ENCODE peak calls at places on chromosomes 2 and 18, in four cellular contexts. One of them, this sample, is unnamed.
A peak's percentile ranks its signal among the peaks of the same experiment; 100 is the strongest.

GRCh38 chr2:145000376-145000775 is 480.5 kb upstream of the ZEB2 start:
- DNase-seq in tibial nerve: no peak
- DNase-seq in cardiac muscle cell: no peak
- DNase-seq in CD4-positive, CD25-positive, alpha-beta regulatory T cell: no peak
- DNase-seq in this sample: no peak

GRCh38 chr18:7568426-7568825 is 1.3 kb downstream of the PTPRM start:
- DNase-seq in tibial nerve: no peak
- DNase-seq in cardiac muscle cell: peak; percentile 84
- DNase-seq in CD4-positive, CD25-positive, alpha-beta regulatory T cell: no peak
- DNase-seq in this sample: no peak

GRCh38 chr2:235568431-235568830 is 74.6 kb downstream of the AGAP1 start:
- DNase-seq in tibial nerve: no peak
- DNase-seq in cardiac muscle cell: no peak
- DNase-seq in CD4-positive, CD25-positive, alpha-beta regulatory T cell: no peak
- DNase-seq in this sample: no peak

GRCh38 chr18:63318882-63319382 is 637 bp downstream of the BCL2 start:
- DNase-seq in tibial nerve: no peak
- DNase-seq in cardiac muscle cell: no peak
- DNase-seq in CD4-positive, CD25-positive, alpha-beta regulatory T cell: no peak
- DNase-seq in this sample: no peak

GRCh38 chr2:174004900-174005605 is 39.9 kb upstream of the SP3 start:
- DNase-seq in tibial nerve: no peak
- DNase-seq in cardiac muscle cell: no peak
- DNase-seq in CD4-positive, CD25-positive, alpha-beta regulatory T cell: no peak
- DNase-seq in this sample: no peak

GRCh38 chr2:66578067-66578852 is 143.3 kb downstream of the MEIS1 start:
- DNase-seq in tibial nerve: no peak
- DNase-seq in cardiac muscle cell: peak; percentile 53
- DNase-seq in CD4-positive, CD25-positive, alpha-beta regulatory T cell: no peak
- DNase-seq in this sample: no peak

GRCh38 chr18:31490387-31490786 is 7.6 kb upstream of the DSG2 start:
- DNase-seq in tibial nerve: no peak
- DNase-seq in cardiac muscle cell: no peak
- DNase-seq in CD4-positive, CD25-positive, alpha-beta regulatory T cell: no peak
- DNase-seq in this sample: no peak

GRCh38 chr2:199851886-199852285 is 894 bp upstream of the FTCDNL1 start:
- DNase-seq in tibial nerve: no peak
- DNase-seq in cardiac muscle cell: no peak
- DNase-seq in CD4-positive, CD25-positive, alpha-beta regulatory T cell: no peak
- DNase-seq in this sample: no peak

GRCh38 chr18:55047546-55047945 is 88.3 kb upstream of the CCDC68 start:
- DNase-seq in tibial nerve: no peak
- DNase-seq in cardiac muscle cell: peak; percentile 65
- DNase-seq in CD4-positive, CD25-positive, alpha-beta regulatory T cell: no peak
- DNase-seq in this sample: no peak

GRCh38 chr18:6022840-6023239 is 127.5 kb upstream of the TMEM200C start:
- DNase-seq in tibial nerve: no peak
- DNase-seq in cardiac muscle cell: no peak
- DNase-seq in CD4-positive, CD25-positive, alpha-beta regulatory T cell: no peak
- DNase-seq in this sample: peak; percentile 7

GRCh38 chr18:12391487-12392136 is 14.6 kb upstream of the AFG3L2 start:
- DNase-seq in tibial nerve: no peak
- DNase-seq in cardiac muscle cell: peak; percentile 80
- DNase-seq in CD4-positive, CD25-positive, alpha-beta regulatory T cell: no peak
- DNase-seq in this sample: no peak

GRCh38 chr2:161427413-161428239 is 11.5 kb downstream of the TBR1 start:
- DNase-seq in tibial nerve: no peak
- DNase-seq in cardiac muscle cell: no peak
- DNase-seq in CD4-positive, CD25-positive, alpha-beta regulatory T cell: no peak
- DNase-seq in this sample: no peak

GRCh38 chr2:23502096-23502495 is 117.1 kb downstream of the KLHL29 start:
- DNase-seq in tibial nerve: no peak
- DNase-seq in cardiac muscle cell: no peak
- DNase-seq in CD4-positive, CD25-positive, alpha-beta regulatory T cell: no peak
- DNase-seq in this sample: no peak

GRCh38 chr2:182929972-182930371 is 63.5 kb upstream of the FRZB start:
- DNase-seq in tibial nerve: no peak
- DNase-seq in cardiac muscle cell: no peak
- DNase-seq in CD4-positive, CD25-positive, alpha-beta regulatory T cell: no peak
- DNase-seq in this sample: no peak

GRCh38 chr18:62318613-62319012 is 6.5 kb upstream of the TNFRSF11A start:
- DNase-seq in tibial nerve: no peak
- DNase-seq in cardiac muscle cell: no peak
- DNase-seq in CD4-positive, CD25-positive, alpha-beta regulatory T cell: no peak
- DNase-seq in this sample: no peak

GRCh38 chr2:198004173-198004572 is 199.8 kb downstream of the PLCL1 start:
- DNase-seq in tibial nerve: no peak
- DNase-seq in cardiac muscle cell: no peak
- DNase-seq in CD4-positive, CD25-positive, alpha-beta regulatory T cell: no peak
- DNase-seq in this sample: no peak

GRCh38 chr2:101724113-101724450 is 26.6 kb downstream of the MAP4K4 start:
- DNase-seq in tibial nerve: no peak
- DNase-seq in cardiac muscle cell: no peak
- DNase-seq in CD4-positive, CD25-positive, alpha-beta regulatory T cell: no peak
- DNase-seq in this sample: no peak

GRCh38 chr2:106695919-106696318 is 190.0 kb downstream of the ST6GAL2 start:
- DNase-seq in tibial nerve: no peak
- DNase-seq in cardiac muscle cell: no peak
- DNase-seq in CD4-positive, CD25-positive, alpha-beta regulatory T cell: no peak
- DNase-seq in this sample: no peak

GRCh38 chr18:37330173-37330572 is 235.4 kb downstream of the CELF4 start:
- DNase-seq in tibial nerve: no peak
- DNase-seq in cardiac muscle cell: no peak
- DNase-seq in CD4-positive, CD25-positive, alpha-beta regulatory T cell: no peak
- DNase-seq in this sample: no peak

GRCh38 chr2:177253704-177254103 is 10.8 kb downstream of the NFE2L2 start:
- DNase-seq in tibial nerve: no peak
- DNase-seq in cardiac muscle cell: no peak
- DNase-seq in CD4-positive, CD25-positive, alpha-beta regulatory T cell: no peak
- DNase-seq in this sample: no peak

GRCh38 chr2:70527447-70528080 is 26.1 kb downstream of the TGFA start:
- DNase-seq in tibial nerve: no peak
- DNase-seq in cardiac muscle cell: no peak
- DNase-seq in CD4-positive, CD25-positive, alpha-beta regulatory T cell: no peak
- DNase-seq in this sample: no peak

GRCh38 chr2:157486596-157487270 is 42.8 kb upstream of the CYTIP start:
- DNase-seq in tibial nerve: no peak
- DNase-seq in cardiac muscle cell: no peak
- DNase-seq in CD4-positive, CD25-positive, alpha-beta regulatory T cell: no peak
- DNase-seq in this sample: no peak

GRCh38 chr2:35614640-35615039 is 740.9 kb upstream of the CRIM1 start:
- DNase-seq in tibial nerve: no peak
- DNase-seq in cardiac muscle cell: no peak
- DNase-seq in CD4-positive, CD25-positive, alpha-beta regulatory T cell: no peak
- DNase-seq in this sample: no peak

GRCh38 chr2:114614599-114614998 is 172.2 kb downstream of the DPP10 start:
- DNase-seq in tibial nerve: no peak
- DNase-seq in cardiac muscle cell: no peak
- DNase-seq in CD4-positive, CD25-positive, alpha-beta regulatory T cell: no peak
- DNase-seq in this sample: no peak

GRCh38 chr2:44902767-44903166 is 38.7 kb upstream of the SIX3 start:
- DNase-seq in tibial nerve: no peak
- DNase-seq in cardiac muscle cell: no peak
- DNase-seq in CD4-positive, CD25-positive, alpha-beta regulatory T cell: no peak
- DNase-seq in this sample: no peak

GRCh38 chr2:179096090-179096489 is 46.2 kb upstream of the CCDC141 start:
- DNase-seq in tibial nerve: no peak
- DNase-seq in cardiac muscle cell: no peak
- DNase-seq in CD4-positive, CD25-positive, alpha-beta regulatory T cell: no peak
- DNase-seq in this sample: no peak

GRCh38 chr18:939167-939566 is 34.5 kb downstream of the ADCYAP1 start:
- DNase-seq in tibial nerve: no peak
- DNase-seq in cardiac muscle cell: no peak
- DNase-seq in CD4-positive, CD25-positive, alpha-beta regulatory T cell: no peak
- DNase-seq in this sample: no peak

GRCh38 chr2:66987747-66988146 is 409.4 kb upstream of the ETAA1 start:
- DNase-seq in tibial nerve: no peak
- DNase-seq in cardiac muscle cell: peak; percentile 14
- DNase-seq in CD4-positive, CD25-positive, alpha-beta regulatory T cell: no peak
- DNase-seq in this sample: no peak

GRCh38 chr2:150778828-150779227 is 291.4 kb upstream of the RND3 start:
- DNase-seq in tibial nerve: no peak
- DNase-seq in cardiac muscle cell: no peak
- DNase-seq in CD4-positive, CD25-positive, alpha-beta regulatory T cell: no peak
- DNase-seq in this sample: no peak

GRCh38 chr2:33859191-33859590 is 260.1 kb upstream of the FAM98A start:
- DNase-seq in tibial nerve: no peak
- DNase-seq in cardiac muscle cell: no peak
- DNase-seq in CD4-positive, CD25-positive, alpha-beta regulatory T cell: no peak
- DNase-seq in this sample: no peak

DNA sequence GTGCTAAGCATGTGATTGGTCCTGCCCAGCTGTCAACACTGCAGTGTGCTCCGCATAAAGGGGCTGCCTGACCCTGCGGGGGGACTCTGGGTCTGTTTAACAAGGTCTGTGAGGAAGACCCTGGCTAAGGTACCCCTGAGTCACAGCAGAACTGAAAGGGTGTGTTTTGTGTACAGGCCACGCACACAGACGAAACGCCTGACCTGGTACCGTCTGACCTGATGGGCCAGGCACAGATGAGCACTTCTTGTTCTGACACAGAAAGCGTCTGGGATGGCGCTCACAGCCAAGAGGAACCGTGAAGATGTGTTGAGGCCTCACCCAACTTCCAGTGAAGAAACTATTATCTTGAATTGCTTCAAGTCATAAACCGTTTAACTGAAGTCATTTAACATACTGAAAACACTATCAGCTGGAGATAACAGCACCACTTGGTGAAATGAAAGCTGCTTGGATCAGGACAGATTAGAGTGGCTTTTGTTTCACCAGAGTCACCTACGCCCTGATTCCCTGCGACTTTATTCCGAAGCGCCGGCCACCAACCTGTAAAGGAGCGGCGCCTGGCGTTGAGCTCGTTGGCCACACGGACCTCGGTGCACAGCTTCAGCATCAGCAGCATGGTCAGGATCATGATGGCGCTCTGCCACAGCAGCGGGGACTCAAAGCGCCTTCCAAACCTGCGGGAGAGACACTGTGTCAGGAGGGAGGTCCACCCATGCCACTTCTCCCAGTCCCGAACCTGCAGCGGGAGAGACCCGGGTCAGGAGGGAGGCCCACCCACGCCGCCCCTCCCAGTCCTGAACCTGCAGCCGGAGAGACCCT is 8.5 kb downstream of the SLC66A2 start:
- DNase-seq in tibial nerve: no peak
- DNase-seq in cardiac muscle cell: no peak
- DNase-seq in CD4-positive, CD25-positive, alpha-beta regulatory T cell: no peak
- DNase-seq in this sample: no peak
- H3K4me1 ChIP-seq in tibial nerve: peaks cover 50% of the 10 kb centered on the region
- H3K4me1 ChIP-seq in cardiac muscle cell: peaks cover 11% of the 10 kb centered on the region
- H3K4me1 ChIP-seq in CD4-positive, CD25-positive, alpha-beta regulatory T cell: peaks cover 9% of the 10 kb centered on the region
- H3K4me1 ChIP-seq in this sample: no peaks in the 10 kb centered on the region

GRCh38 chr2:1053781-1054180 is 103.1 kb downstream of the SNTG2 start:
- DNase-seq in tibial nerve: no peak
- DNase-seq in cardiac muscle cell: no peak
- DNase-seq in CD4-positive, CD25-positive, alpha-beta regulatory T cell: no peak
- DNase-seq in this sample: no peak
- H3K4me1 ChIP-seq in tibial nerve: no peaks in the 10 kb centered on the region
- H3K4me1 ChIP-seq in cardiac muscle cell: no peaks in the 10 kb centered on the region
- H3K4me1 ChIP-seq in CD4-positive, CD25-positive, alpha-beta regulatory T cell: no peaks in the 10 kb centered on the region
- H3K4me1 ChIP-seq in this sample: peaks cover 7% of the 10 kb centered on the region

GRCh38 chr2:37898448-37898847 is 26.6 kb upstream of the RMDN2 start:
- DNase-seq in tibial nerve: no peak
- DNase-seq in cardiac muscle cell: no peak
- DNase-seq in CD4-positive, CD25-positive, alpha-beta regulatory T cell: no peak
- DNase-seq in this sample: no peak

GRCh38 chr2:37894601-37895000 is 30.5 kb upstream of the RMDN2 start:
- DNase-seq in tibial nerve: no peak
- DNase-seq in cardiac muscle cell: no peak
- DNase-seq in CD4-positive, CD25-positive, alpha-beta regulatory T cell: no peak
- DNase-seq in this sample: no peak

GRCh38 chr2:37895135-37895534 is 30.0 kb upstream of the RMDN2 start:
- DNase-seq in tibial nerve: no peak
- DNase-seq in cardiac muscle cell: no peak
- DNase-seq in CD4-positive, CD25-positive, alpha-beta regulatory T cell: no peak
- DNase-seq in this sample: no peak

GRCh38 chr2:37897511-37897910 is 27.6 kb upstream of the RMDN2 start:
- DNase-seq in tibial nerve: no peak
- DNase-seq in cardiac muscle cell: no peak
- DNase-seq in CD4-positive, CD25-positive, alpha-beta regulatory T cell: no peak
- DNase-seq in this sample: no peak

GRCh38 chr2:37896319-37896718 is 28.8 kb upstream of the RMDN2 start:
- DNase-seq in tibial nerve: no peak
- DNase-seq in cardiac muscle cell: no peak
- DNase-seq in CD4-positive, CD25-positive, alpha-beta regulatory T cell: no peak
- DNase-seq in this sample: no peak
- H3K4me1 ChIP-seq in tibial nerve: peaks cover 6% of the 10 kb centered on the region
- H3K4me1 ChIP-seq in cardiac muscle cell: peaks cover 6% of the 10 kb centered on the region
- H3K4me1 ChIP-seq in CD4-positive, CD25-positive, alpha-beta regulatory T cell: peaks cover 6% of the 10 kb centered on the region
- H3K4me1 ChIP-seq in this sample: no peaks in the 10 kb centered on the region

GRCh38 chr2:55233658-55233940 is 1.1 kb downstream of the RPS27A start:
- DNase-seq in tibial nerve: no peak
- DNase-seq in cardiac muscle cell: no peak
- DNase-seq in CD4-positive, CD25-positive, alpha-beta regulatory T cell: no peak
- DNase-seq in this sample: no peak

GRCh38 chr2:55232863-55233657 is 572 bp downstream of the RPS27A start:
- DNase-seq in tibial nerve: no peak
- DNase-seq in cardiac muscle cell: peak; percentile 37
- DNase-seq in CD4-positive, CD25-positive, alpha-beta regulatory T cell: peak; percentile 40
- DNase-seq in this sample: no peak

GRCh38 chr2:55236992-55237543 is 4.6 kb downstream of the RPS27A start:
- DNase-seq in tibial nerve: no peak
- DNase-seq in cardiac muscle cell: no peak
- DNase-seq in CD4-positive, CD25-positive, alpha-beta regulatory T cell: no peak
- DNase-seq in this sample: no peak

GRCh38 chr2:55232084-55232862 is at the start of the genes CLHC1 and RPS27A:
- DNase-seq in tibial nerve: peak; percentile 80
- DNase-seq in cardiac muscle cell: peak; percentile 91
- DNase-seq in CD4-positive, CD25-positive, alpha-beta regulatory T cell: peak; percentile 89
- DNase-seq in this sample: peak; percentile 92

DNA sequence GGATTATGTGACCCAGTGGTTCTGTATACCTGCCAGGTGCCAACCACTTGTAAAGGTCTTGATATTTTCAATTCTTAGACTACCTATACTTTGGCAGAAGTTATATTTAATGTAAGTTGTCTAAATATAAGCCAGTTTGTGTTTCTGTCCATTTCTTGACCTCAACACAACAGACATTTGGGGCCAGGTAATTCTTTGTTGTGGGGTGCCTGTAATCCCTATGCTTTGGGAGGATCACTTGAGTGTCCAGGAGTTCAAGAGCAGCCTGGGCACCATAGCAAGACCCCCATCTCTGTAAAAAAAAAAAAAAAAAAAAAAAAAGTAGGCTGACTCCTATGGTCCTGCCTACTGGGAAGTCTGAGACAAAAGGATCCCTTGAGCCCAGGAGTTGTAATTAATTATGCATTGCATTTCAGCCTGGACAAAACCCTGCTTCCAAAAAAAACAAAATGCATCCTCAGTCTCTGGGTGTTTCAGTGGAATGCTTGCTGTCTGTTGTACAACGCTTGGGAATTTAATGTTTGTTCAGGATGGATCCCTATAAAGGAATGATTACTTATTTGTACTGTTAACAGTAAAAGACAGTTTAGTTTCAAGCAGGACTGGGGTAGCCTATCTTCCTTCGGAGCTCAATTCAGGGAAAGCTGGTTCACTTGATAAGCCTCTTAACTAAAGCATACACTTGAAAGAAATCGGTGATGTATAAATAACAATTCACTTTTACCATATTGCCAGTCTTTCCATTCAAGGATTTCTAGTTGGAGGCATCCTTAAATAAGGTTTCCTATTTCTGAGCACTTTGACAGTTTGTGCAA is 3.4 kb downstream of the RPS27A start:
- DNase-seq in tibial nerve: no peak
- DNase-seq in cardiac muscle cell: no peak
- DNase-seq in CD4-positive, CD25-positive, alpha-beta regulatory T cell: no peak
- DNase-seq in this sample: no peak
- H3K4me1 ChIP-seq in tibial nerve: peaks cover 17% of the 10 kb centered on the region
- H3K4me1 ChIP-seq in cardiac muscle cell: peaks cover 7% of the 10 kb centered on the region
- H3K4me1 ChIP-seq in CD4-positive, CD25-positive, alpha-beta regulatory T cell: peaks cover 40% of the 10 kb centered on the region
- H3K4me1 ChIP-seq in this sample: no peaks in the 10 kb centered on the region

This sample was measured in iPS DF 6.9.